ENCODE peak calls at places on chromosomes 11 and 22, in four cellular contexts. One of them, this sample, is unnamed.

GRCh38 chr11:111512296-111513239 is at the start of gene BTG4:
- DNase-seq in type B pancreatic cell: no peak
- DNase-seq in GM06990: no peak
- DNase-seq in A549: peak
- DNase-seq in this sample: no peak

GRCh38 chr11:72569966-72570892 is 104.0 kb downstream of the PDE2A start:
- DNase-seq in type B pancreatic cell: no peak
- DNase-seq in GM06990: no peak
- DNase-seq in A549: no peak
- DNase-seq in this sample: no peak

GRCh38 chr11:66113132-66113856 is 43.2 kb downstream of the PACS1 start:
- DNase-seq in type B pancreatic cell: no peak
- DNase-seq in GM06990: no peak
- DNase-seq in A549: peak
- DNase-seq in this sample: no peak

GRCh38 chr11:10305964-10306918 is 1.4 kb downstream of the ADM start:
- DNase-seq in type B pancreatic cell: no peak
- DNase-seq in GM06990: peak
- DNase-seq in A549: peak
- DNase-seq in this sample: peak

GRCh38 chr11:47765086-47765485 is 2.1 kb downstream of the FNBP4 start:
- DNase-seq in type B pancreatic cell: no peak
- DNase-seq in GM06990: no peak
- DNase-seq in A549: no peak
- DNase-seq in this sample: no peak

GRCh38 chr22:26182723-26183122 is 13.5 kb downstream of the SEZ6L start:
- DNase-seq in type B pancreatic cell: no peak
- DNase-seq in GM06990: no peak
- DNase-seq in A549: no peak
- DNase-seq in this sample: no peak

GRCh38 chr11:64629796-64630562 is 39.0 kb downstream of the SLC22A12 start:
- DNase-seq in type B pancreatic cell: no peak
- DNase-seq in GM06990: no peak
- DNase-seq in A549: peak
- DNase-seq in this sample: no peak

GRCh38 chr11:110897035-110897434 is 184.8 kb upstream of the ARHGAP20 start:
- DNase-seq in type B pancreatic cell: no peak
- DNase-seq in GM06990: no peak
- DNase-seq in A549: no peak
- DNase-seq in this sample: no peak

GRCh38 chr11:69599502-69599901 is 41.5 kb upstream of the CCND1 start:
- DNase-seq in type B pancreatic cell: no peak
- DNase-seq in GM06990: no peak
- DNase-seq in A549: no peak
- DNase-seq in this sample: no peak

GRCh38 chr11:92740251-92740650 is 229.2 kb upstream of the MTNR1B start:
- DNase-seq in type B pancreatic cell: no peak
- DNase-seq in GM06990: no peak
- DNase-seq in A549: no peak
- DNase-seq in this sample: no peak

GRCh38 chr11:128621491-128622136 is 34.3 kb upstream of the ETS1 start:
- DNase-seq in type B pancreatic cell: no peak
- DNase-seq in GM06990: no peak
- DNase-seq in A549: no peak
- DNase-seq in this sample: no peak

GRCh38 chr11:102177974-102178631 is 67.9 kb downstream of the YAP1 start:
- DNase-seq in type B pancreatic cell: no peak
- DNase-seq in GM06990: no peak
- DNase-seq in A549: peak
- DNase-seq in this sample: no peak

GRCh38 chr11:120133216-120134105 is 4.5 kb downstream of the TRIM29 start:
- DNase-seq in type B pancreatic cell: peak
- DNase-seq in GM06990: no peak
- DNase-seq in A549: no peak
- DNase-seq in this sample: peak

GRCh38 chr11:73467505-73467904 is 91.3 kb downstream of the RELT start:
- DNase-seq in type B pancreatic cell: no peak
- DNase-seq in GM06990: no peak
- DNase-seq in A549: no peak
- DNase-seq in this sample: no peak

GRCh38 chr11:96091476-96091875 is 167.6 kb upstream of the MTMR2 start:
- DNase-seq in type B pancreatic cell: no peak
- DNase-seq in GM06990: no peak
- DNase-seq in A549: peak
- DNase-seq in this sample: no peak

GRCh38 chr11:68300076-68300830 is 12.1 kb upstream of the LRP5 start:
- DNase-seq in type B pancreatic cell: no peak
- DNase-seq in GM06990: no peak
- DNase-seq in A549: no peak
- DNase-seq in this sample: no peak
- TF ChIP-seq CTCF in type B pancreatic cell: no peak
- TF ChIP-seq CTCF in GM06990: no peak
- TF ChIP-seq CTCF in A549: no peak
- TF ChIP-seq CTCF in this sample: no peak

DNA sequence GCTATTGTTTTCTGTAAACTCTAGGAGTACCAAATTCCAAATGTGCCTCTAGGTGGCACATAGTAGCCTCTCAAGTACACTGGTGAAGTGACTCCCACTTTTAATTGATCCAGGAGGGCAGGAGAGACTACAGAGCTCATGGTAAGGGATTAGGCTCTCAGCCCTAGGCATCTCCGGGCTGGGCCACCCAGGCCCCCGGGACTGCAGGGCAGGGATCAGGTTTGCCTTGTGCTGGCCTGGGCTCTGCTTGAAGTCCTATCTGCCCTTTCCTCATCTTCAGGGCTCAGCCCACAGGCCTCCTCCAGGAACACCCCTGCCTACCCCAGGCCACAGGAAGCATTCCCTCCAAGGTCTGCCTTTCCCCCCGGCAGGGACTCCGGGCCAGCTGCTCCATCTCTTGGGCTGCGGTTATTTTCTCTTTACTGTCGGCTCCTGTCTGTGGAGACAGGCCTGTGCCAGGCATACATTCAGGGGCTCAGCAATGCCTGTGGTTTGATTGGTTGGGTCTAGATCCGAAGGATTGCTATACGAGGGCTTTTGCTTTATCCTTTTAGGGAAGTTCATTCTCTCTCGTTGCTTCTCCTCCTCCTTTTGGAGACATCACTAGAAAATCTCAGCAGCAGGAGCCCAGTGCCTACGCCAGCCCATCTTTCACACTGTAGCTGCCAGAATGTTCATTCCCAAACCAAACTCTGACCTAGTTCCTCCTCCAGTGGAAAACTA is 32.8 kb downstream of the PARVA start:
- DNase-seq in type B pancreatic cell: no peak
- DNase-seq in GM06990: no peak
- DNase-seq in A549: peak
- DNase-seq in this sample: no peak
- TF ChIP-seq CTCF in type B pancreatic cell: no peak
- TF ChIP-seq CTCF in GM06990: no peak
- TF ChIP-seq CTCF in A549: peak
- TF ChIP-seq CTCF in this sample: peak

GRCh38 chr11:67648140-67648795 is 2.3 kb downstream of the ACY3 start:
- DNase-seq in type B pancreatic cell: peak
- DNase-seq in GM06990: peak
- DNase-seq in A549: peak
- DNase-seq in this sample: no peak
- TF ChIP-seq CTCF in type B pancreatic cell: peak
- TF ChIP-seq CTCF in GM06990: peak
- TF ChIP-seq CTCF in A549: peak
- TF ChIP-seq CTCF in this sample: no peak

GRCh38 chr22:19967850-19968449 is 26.3 kb upstream of the TXNRD2 start:
- DNase-seq in type B pancreatic cell: no peak
- DNase-seq in GM06990: no peak
- DNase-seq in A549: no peak
- DNase-seq in this sample: no peak

GRCh38 chr22:19966908-19967750 is 25.5 kb upstream of the TXNRD2 start:
- DNase-seq in type B pancreatic cell: no peak
- DNase-seq in GM06990: no peak
- DNase-seq in A549: no peak
- DNase-seq in this sample: no peak

GRCh38 chr22:19963863-19964642 is 22.4 kb upstream of the TXNRD2 start:
- DNase-seq in type B pancreatic cell: no peak
- DNase-seq in GM06990: no peak
- DNase-seq in A549: no peak
- DNase-seq in this sample: no peak

GRCh38 chr22:19964701-19965386 is 23.2 kb upstream of the TXNRD2 start:
- DNase-seq in type B pancreatic cell: no peak
- DNase-seq in GM06990: no peak
- DNase-seq in A549: no peak
- DNase-seq in this sample: no peak

DNA sequence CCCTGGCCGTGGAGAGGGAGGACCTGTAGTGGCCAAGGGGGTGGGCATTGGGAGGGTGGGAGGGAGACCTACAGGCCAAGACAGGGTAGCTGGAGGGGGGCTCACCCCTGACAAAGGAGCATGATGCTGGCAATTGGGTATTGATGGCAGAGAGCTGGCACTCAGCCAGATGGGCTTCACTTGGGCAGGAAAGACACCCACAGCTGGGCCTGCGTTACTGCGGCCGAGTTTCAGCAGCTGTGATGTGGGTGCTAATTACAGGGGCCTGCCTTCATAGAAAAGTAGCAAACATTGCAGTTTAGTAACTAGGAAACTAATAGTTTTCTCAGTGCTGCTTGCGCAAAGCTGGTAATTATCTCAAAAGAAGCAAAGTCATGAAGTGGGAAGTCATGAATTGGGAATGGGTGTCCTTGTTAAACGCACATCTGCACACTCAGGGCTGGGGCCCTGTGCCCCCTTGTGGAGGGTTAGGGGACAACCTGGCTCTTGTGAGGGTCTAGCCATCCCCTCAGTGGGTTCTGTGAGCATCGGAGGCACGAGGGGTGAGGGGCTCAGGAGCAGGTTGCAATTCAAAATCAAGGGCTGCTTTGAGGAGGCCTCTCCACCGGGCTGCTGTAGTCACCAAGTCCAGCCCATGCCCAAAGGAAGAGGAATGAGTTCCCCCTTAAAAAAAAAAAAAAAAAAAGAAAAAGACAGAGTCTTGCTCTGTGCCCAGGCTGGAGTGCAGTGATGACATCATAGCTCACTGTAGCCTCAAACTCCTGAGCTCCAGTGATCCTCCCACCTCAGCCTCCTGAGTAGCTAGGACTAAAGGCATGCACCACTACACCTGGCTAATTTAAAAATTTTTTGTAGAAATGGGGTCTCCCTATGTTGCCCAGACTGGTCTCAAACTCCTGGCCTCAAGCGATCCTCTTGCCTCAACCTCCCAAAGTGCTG is 24.4 kb upstream of the TXNRD2 start:
- DNase-seq in type B pancreatic cell: no peak
- DNase-seq in GM06990: no peak
- DNase-seq in A549: no peak
- DNase-seq in this sample: no peak
- TF ChIP-seq CTCF in type B pancreatic cell: peak
- TF ChIP-seq CTCF in GM06990: peak
- TF ChIP-seq CTCF in A549: no peak
- TF ChIP-seq CTCF in this sample: peak

GRCh38 chr11:19345848-19346681 is 105.3 kb upstream of the E2F8 start:
- DNase-seq in type B pancreatic cell: no peak
- DNase-seq in GM06990: peak
- DNase-seq in A549: peak
- DNase-seq in this sample: no peak
- TF ChIP-seq CTCF in type B pancreatic cell: no peak
- TF ChIP-seq CTCF in GM06990: peak
- TF ChIP-seq CTCF in A549: no peak
- TF ChIP-seq CTCF in this sample: no peak

GRCh38 chr11:16632295-16633200 is 105.9 kb upstream of the C11orf58 start:
- DNase-seq in type B pancreatic cell: no peak
- DNase-seq in GM06990: no peak
- DNase-seq in A549: peak
- DNase-seq in this sample: no peak
- TF ChIP-seq CTCF in type B pancreatic cell: peak
- TF ChIP-seq CTCF in GM06990: peak
- TF ChIP-seq CTCF in A549: peak
- TF ChIP-seq CTCF in this sample: peak

DNA sequence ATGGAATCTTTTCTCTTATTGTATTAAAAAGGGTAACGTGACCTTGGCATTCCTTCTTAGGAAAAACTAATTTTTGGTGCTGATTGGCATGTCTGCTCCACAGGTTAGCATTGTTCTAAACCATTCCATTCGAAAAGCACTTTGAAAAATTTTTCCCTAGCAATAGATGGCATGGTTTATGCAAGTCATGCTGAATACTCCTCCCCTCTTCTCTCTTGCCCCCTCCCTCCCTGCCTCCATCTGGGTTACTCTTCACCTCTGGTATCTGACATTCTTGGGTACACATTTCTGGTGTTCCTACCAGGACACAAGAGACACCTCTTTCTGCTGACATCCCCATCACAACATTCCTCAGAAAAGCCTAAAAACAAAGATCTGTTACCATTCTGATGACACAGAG is 1.5 kb upstream of the SLC22A25 start:
- DNase-seq in type B pancreatic cell: no peak
- DNase-seq in GM06990: no peak
- DNase-seq in A549: no peak
- DNase-seq in this sample: no peak
- TF ChIP-seq CTCF in type B pancreatic cell: no peak
- TF ChIP-seq CTCF in GM06990: no peak
- TF ChIP-seq CTCF in A549: no peak
- TF ChIP-seq CTCF in this sample: no peak

DNA sequence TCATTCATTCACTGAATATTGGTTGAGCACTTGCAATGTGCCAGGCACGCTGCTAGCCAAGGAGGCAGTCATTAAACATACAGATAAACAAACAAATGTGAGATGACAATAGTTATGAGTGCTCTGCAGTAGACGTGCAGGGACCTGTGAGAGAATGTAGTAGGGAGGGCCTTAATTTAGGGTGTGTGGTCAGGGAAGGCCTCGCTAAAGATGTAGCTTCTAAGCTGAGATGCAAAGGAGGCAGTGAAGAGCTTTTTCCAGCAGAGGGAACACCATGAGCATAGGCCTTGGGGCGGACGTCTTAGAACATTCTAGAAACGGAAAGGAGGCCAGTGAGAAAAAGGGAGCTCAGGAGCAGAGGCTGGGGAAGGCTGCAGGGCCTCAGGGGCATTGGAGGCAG is 789 bp upstream of the NCF4 start:
- DNase-seq in type B pancreatic cell: no peak
- DNase-seq in GM06990: no peak
- DNase-seq in A549: no peak
- DNase-seq in this sample: no peak
- TF ChIP-seq CTCF in type B pancreatic cell: no peak
- TF ChIP-seq CTCF in GM06990: peak
- TF ChIP-seq CTCF in A549: no peak
- TF ChIP-seq CTCF in this sample: no peak

DNA sequence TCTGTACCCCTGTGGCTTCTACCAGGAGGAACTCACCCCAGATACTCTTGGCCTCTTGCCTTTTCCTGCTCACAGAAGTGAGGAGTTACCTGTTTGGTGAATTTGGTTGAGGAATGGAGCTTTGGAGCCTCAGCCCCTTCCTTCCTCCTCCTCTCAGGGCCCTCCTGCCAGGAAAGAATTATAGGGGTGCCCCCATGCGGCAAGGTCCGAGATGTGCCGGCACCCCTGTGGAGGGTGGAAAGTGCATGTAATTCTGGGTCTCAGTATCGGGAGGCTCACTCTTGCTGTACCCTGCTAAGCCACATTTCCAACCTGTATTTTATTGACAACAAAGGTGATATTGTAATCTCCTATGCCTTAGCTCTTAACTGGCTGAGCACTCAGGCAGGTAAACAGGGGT is 13.7 kb upstream of the IGSF22 start:
- DNase-seq in type B pancreatic cell: no peak
- DNase-seq in GM06990: no peak
- DNase-seq in A549: no peak
- DNase-seq in this sample: no peak
- TF ChIP-seq CTCF in type B pancreatic cell: no peak
- TF ChIP-seq CTCF in GM06990: peak
- TF ChIP-seq CTCF in A549: no peak
- TF ChIP-seq CTCF in this sample: no peak